ENCODE peak calls at places on chromosomes 3 and 15, in ten cellular contexts. B is uterus, H is psoas muscle, M is transverse colon, V is stomach, L is colonic mucosa, G is fibroblast of lung, O is body of pancreas, R is right atrium auricular region, C is tibial artery. W is an unnamed sample.

GRCh38 chr15:75523011-75523410 is 56.1 kb downstream of the PTPN9 start:
- DNase-seq in V (no peak), L (no peak), G (peak), H (no peak), O (no peak), C (no peak), B (no peak), R (no peak), M (no peak), W (no peak)

GRCh38 chr3:23659840-23660430 is 145.8 kb upstream of the UBE2E1 start:
- DNase-seq in M (no peak), C (no peak), R (no peak), L (no peak), O (no peak), H (no peak), B (no peak), V (no peak), G (no peak), W (no peak)

GRCh38 chr3:16455001-16455400 is 58.5 kb downstream of the RFTN1 start:
- DNase-seq in O (no peak), C (no peak), V (no peak), R (no peak), M (no peak), L (no peak), B (peak), H (no peak), G (peak), W (no peak)

GRCh38 chr3:51934991-51935885 is 6.5 kb downstream of the RRP9 start:
- DNase-seq in V (peak), H (no peak), M (no peak), C (no peak), R (peak), G (no peak), B (no peak), L (no peak), O (no peak), W (no peak)

GRCh38 chr3:123365450-123366143 is 83.3 kb downstream of the ADCY5 start:
- DNase-seq in H (no peak), B (no peak), O (no peak), R (no peak), G (no peak), L (no peak), V (no peak), C (no peak), M (no peak), W (no peak)

GRCh38 chr15:29063646-29064045 is 177.9 kb downstream of the APBA2 start:
- DNase-seq in B (no peak), R (no peak), V (no peak), C (no peak), L (no peak), G (no peak), H (no peak), O (no peak), M (no peak), W (no peak)

GRCh38 chr3:46371802-46372340 is 1.1 kb downstream of the CCR5 start:
- DNase-seq in V (no peak), H (no peak), G (no peak), M (no peak), C (no peak), B (no peak), O (no peak), L (no peak), R (no peak), W (no peak)

GRCh38 chr15:63503739-63504246 is 600 bp upstream of the USP3 start:
- DNase-seq in C (peak), H (peak), G (peak), O (peak), R (peak), M (peak), V (peak), B (peak), L (no peak), W (peak)

GRCh38 chr15:79644091-79644490 is 212.0 kb downstream of the MINAR1 start:
- DNase-seq in V (no peak), R (no peak), C (no peak), O (no peak), G (peak), B (no peak), H (no peak), L (no peak), M (no peak), W (no peak)

GRCh38 chr3:7456376-7456775 is 595.5 kb downstream of the GRM7 start:
- DNase-seq in C (no peak), G (no peak), R (no peak), L (no peak), V (no peak), H (no peak), B (no peak), O (no peak), M (no peak), W (no peak)

GRCh38 chr3:112623213-112623612 is 17.7 kb downstream of the CCDC80 start:
- DNase-seq in O (no peak), M (no peak), B (no peak), V (no peak), R (no peak), L (no peak), G (no peak), C (no peak), H (no peak), W (no peak)

GRCh38 chr3:74713977-74714376 is 99.5 kb upstream of the CNTN3 start:
- DNase-seq in M (no peak), O (no peak), H (no peak), C (no peak), R (no peak), V (no peak), B (no peak), L (no peak), G (no peak), W (no peak)

GRCh38 chr3:17014734-17015133 is 130.0 kb downstream of the PLCL2 start:
- DNase-seq in H (no peak), B (no peak), L (no peak), V (no peak), O (no peak), G (no peak), M (no peak), R (no peak), C (no peak), W (no peak)

GRCh38 chr15:91208366-91208765 is 108.3 kb downstream of the SV2B start:
- DNase-seq in M (no peak), H (no peak), C (no peak), O (no peak), G (no peak), B (no peak), R (no peak), V (no peak), L (no peak), W (no peak)

GRCh38 chr3:38730281-38730680 is 80.8 kb upstream of the SCN5A start:
- DNase-seq in M (no peak), L (no peak), C (no peak), R (no peak), H (no peak), O (no peak), G (peak), B (no peak), V (no peak), W (no peak)

GRCh38 chr3:60599586-60599985 is 651.7 kb downstream of the FHIT start:
- DNase-seq in B (no peak), M (no peak), O (no peak), C (no peak), H (no peak), V (no peak), R (no peak), L (no peak), G (no peak), W (no peak)

GRCh38 chr3:17136251-17136721 is 251.5 kb downstream of the PLCL2 start:
- DNase-seq in V (no peak), C (peak), G (no peak), R (peak), M (no peak), B (no peak), H (no peak), O (no peak), L (no peak), W (peak)

GRCh38 chr15:76064375-76064774 is 4.6 kb downstream of the TMEM266 start:
- DNase-seq in B (no peak), V (no peak), H (no peak), C (no peak), M (no peak), R (no peak), O (no peak), L (no peak), G (no peak), W (no peak)

GRCh38 chr3:51637941-51638471 is 33.0 kb upstream of the TEX264 start:
- DNase-seq in L (peak), M (peak), G (peak), O (peak), B (no peak), C (no peak), V (peak), H (no peak), R (no peak), W (no peak)

GRCh38 chr3:63864008-63864871 is 573 bp downstream of the ATXN7 start:
- DNase-seq in H (peak), B (peak), V (peak), G (no peak), R (no peak), O (peak), L (peak), M (peak), C (peak), W (no peak)

GRCh38 chr15:60395276-60396011 is 2.3 kb downstream of the ANXA2 start:
- DNase-seq in G (no peak), V (no peak), L (no peak), H (no peak), R (no peak), O (no peak), B (no peak), M (no peak), C (no peak), W (no peak)

GRCh38 chr3:159805411-159805772 is 183.2 kb upstream of the IL12A start:
- DNase-seq in L (no peak), V (no peak), G (no peak), M (no peak), R (no peak), O (no peak), C (no peak), B (no peak), H (no peak), W (no peak)

GRCh38 chr3:194168994-194169393 is 33.0 kb downstream of the HES1 start:
- DNase-seq in L (no peak), R (no peak), G (no peak), M (no peak), H (no peak), O (no peak), C (no peak), V (no peak), B (no peak), W (no peak)

GRCh38 chr3:185075547-185075946 is 77.3 kb downstream of the C3orf70 start:
- DNase-seq in M (no peak), V (no peak), R (no peak), O (no peak), G (no peak), C (no peak), H (no peak), L (no peak), B (no peak), W (no peak)

GRCh38 chr3:147343926-147344325 is 62.4 kb downstream of the ZIC4 start:
- DNase-seq in G (no peak), C (no peak), O (no peak), M (no peak), H (no peak), B (no peak), V (no peak), L (no peak), R (no peak), W (no peak)

GRCh38 chr3:90091557-90091956 is 984.1 kb downstream of the EPHA3 start:
- DNase-seq in M (peak), H (no peak), G (peak), B (no peak), O (no peak), R (no peak), L (peak), V (no peak), C (no peak), W (no peak)

GRCh38 chr15:81182746-81183402 is 13.8 kb upstream of the IL16 start:
- DNase-seq in R (no peak), G (peak), O (no peak), V (no peak), B (no peak), H (no peak), L (no peak), C (peak), M (no peak), W (peak)

GRCh38 chr15:81178365-81178764 is 18.3 kb upstream of the IL16 start:
- DNase-seq in R (no peak), O (no peak), M (no peak), L (no peak), B (no peak), C (no peak), G (no peak), H (no peak), V (no peak), W (no peak)

GRCh38 chr15:81182031-81182745 is 14.5 kb upstream of the IL16 start:
- DNase-seq in L (no peak), V (no peak), B (no peak), C (no peak), H (no peak), R (no peak), M (no peak), G (peak), O (no peak), W (no peak)

GRCh38 chr15:81183403-81183760 is 13.3 kb upstream of the IL16 start:
- DNase-seq in R (no peak), M (no peak), V (no peak), L (no peak), C (no peak), G (peak), B (no peak), H (no peak), O (no peak), W (no peak)

GRCh38 chr15:81181220-81181619 is 15.5 kb upstream of the IL16 start:
- DNase-seq in B (no peak), V (no peak), O (no peak), C (no peak), L (no peak), M (no peak), R (no peak), H (no peak), G (no peak), W (no peak)
- H3K27ac ChIP-seq in B (peak), V (peak), O (no peak), C (peak), L (no peak), M (no peak), R (peak), H (no peak), G (no peak), W (no peak)

GRCh38 chr3:5195605-5196004 is 8.1 kb downstream of the EDEM1 start:
- DNase-seq in G (no peak), L (no peak), R (no peak), V (no peak), O (no peak), C (peak), H (no peak), M (no peak), B (no peak), W (no peak)
- H3K4me3 ChIP-seq in G (no peak), L (no peak), R (no peak), V (no peak), O (no peak), C (no peak), H (no peak), M (no peak), B (no peak), W (no peak)

DNA sequence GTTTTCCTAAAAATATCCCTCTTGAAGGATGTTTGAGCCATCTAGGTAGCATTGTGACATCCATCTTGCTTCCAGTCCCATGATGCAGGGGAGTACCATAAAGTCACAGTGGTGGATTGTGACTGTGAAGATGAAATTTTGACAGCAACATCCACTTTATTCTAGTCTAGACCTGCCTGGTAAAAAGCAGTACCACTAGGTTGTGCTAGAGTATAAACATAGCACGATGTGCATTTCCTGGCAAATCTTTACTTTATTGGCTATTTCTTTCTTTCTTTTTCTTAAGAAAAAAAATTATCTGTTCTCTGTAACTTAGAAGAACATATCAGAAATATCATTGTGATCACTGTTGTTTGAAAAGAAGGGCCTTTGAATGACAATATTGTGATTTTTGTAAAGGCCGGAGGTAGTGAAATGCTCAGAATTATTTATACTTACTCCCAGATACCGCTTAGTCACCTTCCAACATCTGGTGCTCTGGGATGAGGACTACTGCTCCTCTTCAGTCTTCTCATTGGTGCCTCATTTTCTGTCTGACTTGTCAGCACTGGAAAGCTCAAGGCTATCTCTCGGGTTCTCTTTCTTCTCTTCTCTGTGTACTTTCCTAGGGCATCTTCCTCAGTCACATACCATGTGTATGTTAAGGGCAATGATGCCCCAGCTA is 35.6 kb downstream of the AGBL1 start:
- DNase-seq in O (no peak), G (no peak), M (no peak), R (no peak), C (no peak), V (no peak), B (no peak), H (no peak), L (no peak), W (no peak)
- TF ChIP-seq CTCF in O (no peak), G (no peak), M (no peak), R (no peak), C (no peak), V (no peak), B (peak), H (peak), L (no peak), W (no peak)

GRCh38 chr15:72616491-72617210 is 37.8 kb upstream of the GOLGA6B start:
- DNase-seq in H (no peak), R (no peak), B (no peak), V (no peak), C (no peak), O (no peak), G (no peak), M (no peak), L (no peak), W (no peak)

GRCh38 chr15:72609862-72610261 is 44.6 kb upstream of the GOLGA6B start:
- DNase-seq in B (no peak), V (no peak), H (no peak), O (no peak), C (no peak), G (no peak), R (no peak), L (no peak), M (no peak), W (no peak)

DNA sequence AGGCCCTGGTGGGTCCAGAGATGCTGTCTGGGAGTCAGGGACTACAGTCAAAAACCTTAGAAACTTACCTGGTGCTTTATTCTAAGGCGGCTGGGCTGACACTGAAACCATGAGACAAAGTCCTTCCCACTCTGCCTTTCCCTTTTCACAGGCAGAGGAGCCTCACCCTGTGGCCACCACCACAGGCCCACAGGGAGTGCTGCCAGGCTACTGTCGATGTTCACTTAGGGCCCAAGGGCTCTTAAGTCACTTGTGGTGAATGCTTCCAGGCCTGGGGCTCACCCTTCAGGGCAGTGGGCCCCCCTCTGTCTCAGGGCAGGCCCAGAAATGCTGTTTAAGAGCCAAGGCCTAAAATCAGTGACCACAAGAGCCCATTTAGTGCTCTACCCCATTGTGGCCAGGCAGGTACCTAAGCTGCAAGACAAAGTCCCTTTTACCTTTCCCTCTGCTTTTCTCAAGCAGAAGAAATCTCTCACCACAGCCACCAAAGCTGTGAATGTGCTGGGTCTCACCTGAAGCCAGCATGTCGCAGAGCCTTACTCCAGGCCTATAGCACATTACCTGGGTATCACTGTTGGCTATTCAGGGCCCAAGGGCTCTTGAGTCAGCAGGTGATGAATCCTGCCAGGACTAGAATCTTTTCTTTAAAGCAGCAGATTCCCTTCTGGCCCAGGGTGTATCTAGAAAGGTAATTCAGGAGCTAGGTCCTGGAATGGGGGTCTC is 39.5 kb upstream of the GOLGA6B start:
- DNase-seq in R (no peak), B (no peak), L (no peak), M (no peak), O (no peak), G (no peak), H (no peak), V (no peak), C (no peak), W (no peak)
- H3K27ac ChIP-seq in R (no peak), B (no peak), L (no peak), M (no peak), O (no peak), G (no peak), H (no peak), V (no peak), C (no peak), W (no peak)

GRCh38 chr3:171347017-171347979 is 112.9 kb downstream of the TNIK start:
- DNase-seq in G (peak), M (no peak), H (no peak), B (no peak), R (no peak), L (no peak), C (no peak), V (no peak), O (no peak), W (no peak)
- H3K4me3 ChIP-seq in G (no peak), M (no peak), H (no peak), B (no peak), R (no peak), L (no peak), C (no peak), V (no peak), O (no peak), W (no peak)

GRCh38 chr3:183490211-183490601 is 61.8 kb upstream of the MCF2L2 start:
- DNase-seq in H (no peak), V (no peak), B (no peak), R (no peak), L (no peak), O (no peak), M (no peak), G (no peak), C (no peak), W (no peak)
- TF ChIP-seq CTCF in H (no peak), V (no peak), B (no peak), R (no peak), L (no peak), O (no peak), M (peak), G (no peak), C (no peak), W (no peak)